ENCODE peak calls at places on chromosomes 13 and 19, in five cellular contexts. W is activated T-helper 2 cell treated with anti-CD3 and anti-CD28 coated beads, Interferon-gamma antibody, Interleukin-2, Interleukin-4, amounts not matched to agents 10 μg/mL and 5 μg/mL and 100 μg/mL, durations not matched to agents 14 hours and 24 hours and 36 hours; Z is Caco-2; J is ureter; O is HTR-8/SVneo. Y is an unnamed sample.
A peak's percentile ranks its signal among the peaks of the same experiment; 100 is the strongest.

GRCh38 chr19:567296-567900 is 5.0 kb upstream of the BSG start:
- DNase-seq in O (no peak), W (no peak), Z (no peak), J (no peak), Y (no peak)

GRCh38 chr13:21998279-21998678 is 327.4 kb downstream of the FGF9 start:
- DNase-seq in J (no peak), Z (no peak), W (no peak), O (no peak), Y (peak; percentile 36)

GRCh38 chr19:41895745-41896580 is 13.0 kb downstream of the ARHGEF1 start:
- DNase-seq in Z (no peak), W (no peak), J (no peak), O (no peak), Y (no peak)

GRCh38 chr19:19420570-19421301 is 15.3 kb downstream of the GATAD2A start:
- DNase-seq in J (no peak), O (no peak), Z (no peak), W (no peak), Y (no peak)

GRCh38 chr13:51643114-51643881 is 59.0 kb downstream of the WDFY2 start:
- DNase-seq in W (no peak), Z (no peak), O (peak; percentile 65), J (no peak), Y (no peak)

GRCh38 chr19:55980415-55980814 is 6.2 kb upstream of the NLRP5 start:
- DNase-seq in J (no peak), Z (no peak), O (no peak), W (no peak), Y (no peak)

GRCh38 chr13:45105895-45106294 is 14.4 kb upstream of the GTF2F2 start:
- DNase-seq in W (no peak), J (no peak), Z (no peak), O (no peak), Y (no peak)

GRCh38 chr13:51958217-51958547 is 53.1 kb downstream of the ATP7B start:
- DNase-seq in O (no peak), J (no peak), Z (peak; percentile 68), W (no peak), Y (peak; percentile 43)

GRCh38 chr19:38210458-38210987 is 13.5 kb downstream of the DPF1 start:
- DNase-seq in Z (no peak), J (peak; percentile 55), W (no peak), O (no peak), Y (no peak)

GRCh38 chr19:5580116-5580515 is 12.4 kb upstream of the TINCR start:
- DNase-seq in J (no peak), O (no peak), W (no peak), Z (no peak), Y (no peak)

GRCh38 chr13:75633285-75633684 is 2.8 kb upstream of the LMO7 start:
- DNase-seq in Z (no peak), W (no peak), O (peak; percentile 30), J (no peak), Y (no peak)

GRCh38 chr13:63088226-63088625 is 1672.6 kb upstream of the PCDH20 start:
- DNase-seq in W (no peak), Z (no peak), J (no peak), O (no peak), Y (no peak)

GRCh38 chr19:50817941-50818858 is 5.4 kb downstream of the KLK1 start:
- DNase-seq in J (no peak), W (peak; percentile 61), Z (peak; percentile 83), O (no peak), Y (peak; percentile 76)

GRCh38 chr19:33174186-33174585 is 19.9 kb upstream of the LRP3 start:
- DNase-seq in J (no peak), O (no peak), W (no peak), Z (no peak), Y (no peak)

GRCh38 chr19:10543420-10544241 is at the start of gene ATG4D:
- DNase-seq in J (peak; percentile 83), Z (peak; percentile 95), W (peak; percentile 72), O (peak; percentile 95), Y (peak; percentile 90)

GRCh38 chr13:108919036-108919907 is 289.9 kb downstream of the MYO16 start:
- DNase-seq in W (no peak), Z (no peak), J (no peak), O (peak; percentile 10), Y (peak; percentile 67)

GRCh38 chr19:11067356-11068113 is 21.7 kb upstream of the LDLR start:
- DNase-seq in W (no peak), O (no peak), Z (no peak), J (no peak), Y (peak; percentile 27)